ENCODE peak calls at places on chromosomes 1 and 21, in eight cellular contexts. K is GM23248, S is tibial artery, Z is mesenchymal stem cell, X is adrenal gland, G is right lobe of liver, U is lower lobe of right lung, A is transverse colon. T is an unnamed sample.

GRCh38 chr1:22709891-22710687 is 550 bp upstream of the EPHB2 start:
- DNase-seq in A (peak; percentile 66), S (no peak), X (peak; percentile 72), K (peak; percentile 81), U (peak; percentile 67), Z (peak; percentile 76), G (peak; percentile 71), T (no peak)

GRCh38 chr1:151716771-151717631 is at the start of gene CELF3:
- DNase-seq in S (no peak), U (no peak), K (peak; percentile 32), G (no peak), A (no peak), X (no peak), Z (peak; percentile 19), T (no peak)

GRCh38 chr1:202126426-202126825 is 3.7 kb downstream of the GPR37L1 start:
- DNase-seq in A (no peak), X (no peak), K (no peak), Z (no peak), S (no peak), G (no peak), U (no peak), T (no peak)

GRCh38 chr1:66266350-66266749 is 267.6 kb upstream of the SGIP1 start:
- DNase-seq in K (peak; percentile 40), A (no peak), Z (no peak), G (no peak), U (no peak), X (no peak), S (no peak), T (no peak)

GRCh38 chr1:212565571-212566305 is 42.8 kb upstream of the ATF3 start:
- DNase-seq in U (no peak), S (no peak), K (no peak), Z (no peak), X (no peak), A (no peak), G (no peak), T (no peak)

GRCh38 chr1:183806650-183807049 is 1.7 kb downstream of the RGL1 start:
- DNase-seq in X (no peak), K (no peak), G (no peak), Z (peak; percentile 34), A (no peak), U (no peak), S (no peak), T (no peak)

GRCh38 chr1:56803561-56804156 is 15.5 kb downstream of the FYB2 start:
- DNase-seq in U (no peak), K (peak; percentile 61), S (no peak), X (peak; percentile 37), A (peak; percentile 56), Z (peak; percentile 34), G (no peak), T (peak; percentile 43)

GRCh38 chr1:40592107-40592773 is 60.8 kb downstream of the ZNF684 start:
- DNase-seq in K (peak; percentile 69), Z (peak; percentile 17), A (no peak), S (no peak), X (peak; percentile 19), U (no peak), G (no peak), T (no peak)

GRCh38 chr1:62613325-62613727 is 16.0 kb downstream of the ANGPTL3 start:
- DNase-seq in Z (no peak), A (no peak), S (no peak), U (no peak), G (no peak), K (no peak), X (no peak), T (no peak)

GRCh38 chr1:201348211-201348566 is 29.3 kb downstream of the TNNT2 start:
- DNase-seq in X (peak; percentile 26), Z (peak; percentile 55), S (no peak), A (peak; percentile 33), K (peak; percentile 76), U (peak; percentile 45), G (peak; percentile 37), T (peak; percentile 89)

GRCh38 chr21:35059742-35060141 is 10.6 kb upstream of the RUNX1 start:
- DNase-seq in Z (no peak), A (no peak), X (no peak), G (no peak), K (peak; percentile 42), S (no peak), U (no peak), T (no peak)

GRCh38 chr1:11541236-11541635 is 62.3 kb downstream of the DISP3 start:
- DNase-seq in S (no peak), Z (no peak), G (no peak), X (no peak), K (no peak), U (no peak), A (no peak), T (no peak)

GRCh38 chr21:42454791-42455190 is 41.2 kb downstream of the RSPH1 start:
- DNase-seq in X (no peak), G (no peak), A (no peak), U (no peak), S (no peak), K (no peak), Z (no peak), T (no peak)

GRCh38 chr1:11026052-11026451 is 13.6 kb downstream of the TARDBP start:
- DNase-seq in X (no peak), A (no peak), G (no peak), Z (no peak), S (no peak), U (no peak), K (no peak), T (no peak)

DNA sequence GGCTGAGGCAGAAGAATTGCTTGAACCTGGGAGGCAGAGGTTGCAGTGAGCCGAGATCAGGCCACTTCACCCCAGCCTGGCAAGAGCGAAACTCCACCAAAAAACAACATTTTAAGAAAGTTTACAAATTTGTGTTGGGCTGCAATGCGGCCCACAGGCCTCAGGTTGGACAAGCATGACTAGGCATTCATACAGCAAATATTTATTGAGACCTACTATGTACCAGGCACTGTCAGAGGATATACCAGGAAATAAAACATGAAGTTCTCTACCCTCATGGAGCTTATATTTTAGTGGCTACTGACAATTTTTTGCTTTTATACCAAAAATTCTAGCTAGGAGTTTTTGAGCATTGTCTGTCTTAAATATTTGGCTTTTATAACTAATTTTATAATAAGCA is 23.7 kb downstream of the GNB1 start:
- DNase-seq in U (no peak), A (no peak), G (no peak), S (no peak), Z (no peak), X (no peak), K (no peak), T (no peak)
- H3K4me1 ChIP-seq in U (peaks cover 66% of the 10 kb centered on the region), A (peaks cover 32% of the 10 kb centered on the region), G (no peaks in the 10 kb centered on the region), S (peaks cover 76% of the 10 kb centered on the region), Z (peaks cover 11% of the 10 kb centered on the region), X (peaks cover 13% of the 10 kb centered on the region), K (peaks cover 20% of the 10 kb centered on the region), T (no peaks in the 10 kb centered on the region)

DNA sequence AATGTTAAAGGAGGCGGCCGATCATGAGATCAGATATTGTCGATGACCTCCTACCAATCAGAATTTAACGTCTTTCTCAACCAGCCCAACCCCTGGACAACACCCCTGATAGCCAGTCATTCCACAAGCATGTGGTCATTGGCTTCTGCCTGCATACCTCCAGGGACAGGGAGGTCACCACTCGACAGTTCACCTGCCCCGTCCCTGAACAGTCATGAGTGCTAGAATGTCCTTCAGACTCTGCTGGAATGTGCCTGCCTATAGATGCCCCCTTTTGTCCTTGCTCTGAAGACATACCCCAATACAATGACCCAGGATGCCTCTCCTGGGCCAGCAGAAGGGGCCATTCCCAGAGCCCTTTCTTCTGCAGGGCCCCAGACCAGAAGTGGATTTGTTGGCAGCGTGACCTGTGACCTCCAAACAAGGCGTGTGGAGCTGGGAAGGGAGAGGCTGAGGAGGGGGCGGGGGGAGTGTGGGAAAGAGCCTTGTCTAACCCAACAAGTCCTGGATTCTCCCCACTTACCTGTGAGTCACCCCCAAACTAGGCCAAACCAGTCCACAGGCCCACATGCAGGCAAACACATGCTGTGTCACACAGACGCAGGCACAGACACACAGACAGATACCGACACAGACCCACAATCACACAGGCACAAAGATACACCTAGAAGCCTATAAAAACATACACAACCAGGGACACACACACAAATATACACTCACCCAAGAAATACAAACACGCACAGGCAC is 2.2 kb downstream of the CRYBG2 start:
- DNase-seq in U (no peak), Z (peak; percentile 28), X (no peak), K (peak; percentile 69), S (no peak), G (no peak), A (peak; percentile 35), T (no peak)
- H3K27ac ChIP-seq in U (no peak overlapping the region), Z (no peak overlapping the region), X (no peak overlapping the region), K (no peak overlapping the region), S (no peak overlapping the region), G (no peak overlapping the region), A (peak overlapping the region; percentile 21), T (no peak overlapping the region)

DNA sequence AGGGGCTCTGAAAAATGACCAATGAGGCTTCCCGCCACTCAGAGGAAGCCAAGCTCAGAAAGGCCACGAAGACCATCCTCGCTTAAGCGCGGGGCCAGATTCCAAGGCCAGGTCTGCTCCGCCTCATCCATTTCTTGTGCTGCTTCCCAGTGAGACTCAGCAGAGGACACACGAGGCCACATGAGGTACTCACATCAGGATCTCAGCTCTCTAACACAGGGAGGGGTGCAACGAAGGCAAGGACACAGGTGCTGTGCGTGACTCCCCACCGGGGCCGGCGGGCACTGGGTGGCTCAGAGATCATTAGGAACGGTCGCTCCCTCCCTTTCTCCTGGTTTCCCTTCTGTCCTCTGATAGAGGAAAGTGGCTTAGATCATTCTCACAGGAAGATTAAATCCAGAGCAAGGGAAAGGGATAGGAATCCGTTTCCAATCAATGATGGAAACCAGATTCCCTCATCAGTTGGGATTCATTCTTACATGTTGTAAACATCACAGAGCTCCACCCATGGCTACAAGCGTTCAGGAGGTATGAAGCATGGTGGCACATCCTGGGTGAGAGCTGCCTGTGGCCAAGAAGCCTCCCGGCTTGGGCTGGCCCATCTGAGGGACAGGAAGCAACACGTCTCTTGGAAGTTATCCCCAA is 46.7 kb downstream of the CAPZB start:
- DNase-seq in G (no peak), K (peak; percentile 56), U (no peak), S (no peak), Z (no peak), A (no peak), X (no peak), T (no peak)
- H3K4me1 ChIP-seq in G (no peaks in the 10 kb centered on the region), K (peaks cover 98% of the 10 kb centered on the region), U (peaks cover 90% of the 10 kb centered on the region), S (peaks cover 100% of the 10 kb centered on the region), Z (peaks cover 42% of the 10 kb centered on the region), A (peaks cover 69% of the 10 kb centered on the region), X (peaks cover 57% of the 10 kb centered on the region), T (peaks cover 4% of the 10 kb centered on the region)

GRCh38 chr21:37119421-37120218 is 46.6 kb downstream of the TTC3 start:
- DNase-seq in K (no peak), X (no peak), G (no peak), U (no peak), Z (no peak), S (no peak), A (no peak), T (peak; percentile 33)
- H3K27ac ChIP-seq in K (no peak overlapping the region), X (no peak overlapping the region), G (no peak overlapping the region), U (no peak overlapping the region), Z (no peak overlapping the region), S (no peak overlapping the region), A (no peak overlapping the region), T (no peak overlapping the region)

GRCh38 chr1:203443296-203443695 is 32.3 kb upstream of the PRELP start:
- DNase-seq in K (no peak), A (no peak), X (no peak), S (peak; percentile 1), G (no peak), Z (no peak), U (no peak), T (no peak)
- H3K4me1 ChIP-seq in K (peaks cover 35% of the 10 kb centered on the region), A (peaks cover 17% of the 10 kb centered on the region), X (no peaks in the 10 kb centered on the region), S (peaks cover 58% of the 10 kb centered on the region), G (no peaks in the 10 kb centered on the region), Z (peaks cover 8% of the 10 kb centered on the region), U (peaks cover 24% of the 10 kb centered on the region), T (peaks cover 4% of the 10 kb centered on the region)

T was measured in iPS DF 6.9.